ENCODE peak calls at places on chromosomes 7 and 10, in four cellular contexts. Q is GM12878, R is K562, C is HepG2. X is an unnamed sample. For H3K4me1, the result is how much of the 10 kb centered on the place peaks cover.

GRCh38 chr10:100714566-100714950 is 30.8 kb upstream of the PAX2 start:
- DNase-seq in R (no peak), Q (no peak), C (no peak), X (no peak)

GRCh38 chr7:121023683-121024507 is 35.4 kb downstream of the CPED1 start:
- DNase-seq in C (no peak), Q (no peak), R (no peak), X (no peak)

GRCh38 chr10:600876-601275 is 88.6 kb downstream of the DIP2C start:
- DNase-seq in R (no peak), Q (no peak), C (no peak), X (no peak)

GRCh38 chr7:126605553-126605952 is 647.2 kb downstream of the GRM8 start:
- DNase-seq in C (no peak), Q (no peak), R (no peak), X (no peak)

GRCh38 chr10:60395711-60396110 is 6.0 kb upstream of the ANK3 start:
- DNase-seq in C (no peak), Q (no peak), R (no peak), X (no peak)

GRCh38 chr10:361203-362135 is 226.2 kb downstream of the ZMYND11 start:
- DNase-seq in R (no peak), C (no peak), Q (no peak), X (no peak)

GRCh38 chr7:142130282-142130681 is 18.8 kb downstream of the MGAM2 start:
- DNase-seq in Q (no peak), R (no peak), C (no peak), X (no peak)

GRCh38 chr10:70772627-70773026 is 12.6 kb downstream of the TBATA start:
- DNase-seq in R (no peak), C (no peak), Q (no peak), X (no peak)

GRCh38 chr10:102549549-102549948 is 45.8 kb downstream of the SUFU start:
- DNase-seq in R (no peak), C (no peak), Q (no peak), X (no peak)

GRCh38 chr7:140726304-140726703 is 29.8 kb downstream of the NDUFB2 start:
- DNase-seq in R (peak), Q (no peak), C (peak), X (peak)

GRCh38 chr7:81846398-81846797 is 76.6 kb upstream of the HGF start:
- DNase-seq in Q (peak), C (no peak), R (no peak), X (no peak)

GRCh38 chr7:1481300-1481699 is 22.0 kb upstream of the MICALL2 start:
- DNase-seq in Q (no peak), C (no peak), R (no peak), X (no peak)

GRCh38 chr7:33882040-33882800 is 23.1 kb upstream of the BMPER start:
- DNase-seq in C (no peak), Q (no peak), R (no peak), X (no peak)

GRCh38 chr10:32321016-32321631 is 25.8 kb downstream of the EPC1 start:
- DNase-seq in Q (no peak), C (no peak), R (no peak), X (no peak)

GRCh38 chr10:77520290-77520689 is 117.3 kb downstream of the KCNMA1 start:
- DNase-seq in R (no peak), Q (no peak), C (no peak), X (no peak)

GRCh38 chr7:31791881-31792280 is 104.9 kb downstream of the PPP1R17 start:
- DNase-seq in C (no peak), Q (no peak), R (no peak), X (no peak)

GRCh38 chr10:61814160-61814559 is 87.3 kb upstream of the ARID5B start:
- DNase-seq in C (no peak), R (no peak), Q (no peak), X (no peak)

GRCh38 chr10:15719062-15719898 is 442 bp downstream of the ITGA8 start:
- DNase-seq in R (no peak), C (no peak), Q (no peak), X (peak)

DNA sequence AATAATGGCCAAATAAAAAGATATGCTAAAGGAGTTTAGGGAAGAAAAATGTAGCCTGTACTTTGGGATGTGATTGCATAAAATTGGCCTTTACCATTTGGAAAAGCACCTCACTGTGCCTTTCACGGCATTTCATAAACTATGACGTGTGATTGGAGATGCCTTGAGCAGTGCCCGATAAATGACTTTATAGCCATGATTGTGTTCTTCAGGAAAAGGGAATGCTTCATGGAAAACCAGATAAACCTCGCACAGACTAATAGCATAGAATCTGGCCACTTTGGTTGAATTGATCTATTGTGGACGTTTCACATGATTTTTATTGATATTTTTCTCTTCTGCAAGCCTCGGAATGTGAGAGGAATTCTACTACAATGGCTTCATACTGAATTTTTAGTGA is 502.0 kb upstream of the MKI67 start:
- DNase-seq in C (no peak), Q (no peak), R (no peak), X (no peak)
- TF ChIP-seq REST in C (no peak), Q (no peak), R (no peak), X (no peak)

GRCh38 chr7:157278167-157278790 is 58.5 kb upstream of the DNAJB6 start:
- DNase-seq in Q (no peak), R (peak), C (no peak), X (no peak)
- H3K4me1 ChIP-seq in Q (under half), R (under half), C (half or more), X (under half)

GRCh38 chr7:151249034-151249731 is 689 bp upstream of the SMARCD3 start:
- DNase-seq in Q (no peak), R (peak), C (no peak), X (peak)
- TF ChIP-seq CREB1 in Q (no peak), R (no peak), C (no peak), X (no peak)

GRCh38 chr7:134062460-134062859 is 64.7 kb upstream of the LRGUK start:
- DNase-seq in Q (no peak), R (no peak), C (no peak), X (no peak)

GRCh38 chr7:134058521-134058920 is 68.6 kb upstream of the LRGUK start:
- DNase-seq in C (no peak), R (no peak), Q (no peak), X (no peak)

GRCh38 chr7:134056816-134057215 is 70.3 kb upstream of the LRGUK start:
- DNase-seq in C (no peak), Q (no peak), R (peak), X (no peak)

GRCh38 chr7:134059921-134060320 is 67.2 kb upstream of the LRGUK start:
- DNase-seq in R (no peak), Q (no peak), C (peak), X (no peak)

DNA sequence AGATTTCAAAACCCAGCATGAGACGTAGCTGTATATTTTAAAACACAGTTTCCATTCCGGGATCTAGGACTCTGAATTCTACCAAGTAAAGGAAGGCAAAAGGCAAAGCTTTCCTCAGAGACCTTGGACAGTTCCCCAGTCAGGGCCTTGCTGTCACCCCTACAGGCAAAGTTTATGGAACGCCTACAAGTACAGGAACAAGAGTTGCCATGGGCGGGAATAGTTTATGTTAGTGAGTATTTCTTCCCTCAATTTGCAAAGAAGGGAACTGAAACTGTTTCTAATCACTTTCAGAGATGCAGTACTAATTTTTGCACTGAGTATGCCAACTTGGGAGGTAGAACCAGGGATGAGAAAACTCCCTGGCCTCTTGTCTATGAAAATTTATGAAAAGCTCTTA is 68.2 kb upstream of the LRGUK start:
- DNase-seq in C (no peak), Q (no peak), R (no peak), X (peak)
- TF ChIP-seq REST in C (peak), Q (peak), R (peak), X (peak)

GRCh38 chr10:125037145-125037544 is 95.2 kb downstream of the ZRANB1 start:
- DNase-seq in R (no peak), Q (no peak), C (peak), X (peak)
- H3K4me1 ChIP-seq in R (under half), Q (under half), C (under half), X (half or more)

GRCh38 chr10:72322030-72322279 is 32.8 kb downstream of the DNAJB12 start:
- DNase-seq in Q (no peak), C (no peak), R (no peak), X (no peak)

GRCh38 chr10:72321248-72322029 is 33.3 kb downstream of the DNAJB12 start:
- DNase-seq in C (no peak), Q (no peak), R (peak), X (peak)

GRCh38 chr10:72320676-72321247 is 34.0 kb downstream of the DNAJB12 start:
- DNase-seq in R (peak), C (peak), Q (peak), X (peak)

GRCh38 chr10:72323108-72323932 is 31.4 kb downstream of the DNAJB12 start:
- DNase-seq in Q (no peak), C (no peak), R (no peak), X (no peak)

DNA sequence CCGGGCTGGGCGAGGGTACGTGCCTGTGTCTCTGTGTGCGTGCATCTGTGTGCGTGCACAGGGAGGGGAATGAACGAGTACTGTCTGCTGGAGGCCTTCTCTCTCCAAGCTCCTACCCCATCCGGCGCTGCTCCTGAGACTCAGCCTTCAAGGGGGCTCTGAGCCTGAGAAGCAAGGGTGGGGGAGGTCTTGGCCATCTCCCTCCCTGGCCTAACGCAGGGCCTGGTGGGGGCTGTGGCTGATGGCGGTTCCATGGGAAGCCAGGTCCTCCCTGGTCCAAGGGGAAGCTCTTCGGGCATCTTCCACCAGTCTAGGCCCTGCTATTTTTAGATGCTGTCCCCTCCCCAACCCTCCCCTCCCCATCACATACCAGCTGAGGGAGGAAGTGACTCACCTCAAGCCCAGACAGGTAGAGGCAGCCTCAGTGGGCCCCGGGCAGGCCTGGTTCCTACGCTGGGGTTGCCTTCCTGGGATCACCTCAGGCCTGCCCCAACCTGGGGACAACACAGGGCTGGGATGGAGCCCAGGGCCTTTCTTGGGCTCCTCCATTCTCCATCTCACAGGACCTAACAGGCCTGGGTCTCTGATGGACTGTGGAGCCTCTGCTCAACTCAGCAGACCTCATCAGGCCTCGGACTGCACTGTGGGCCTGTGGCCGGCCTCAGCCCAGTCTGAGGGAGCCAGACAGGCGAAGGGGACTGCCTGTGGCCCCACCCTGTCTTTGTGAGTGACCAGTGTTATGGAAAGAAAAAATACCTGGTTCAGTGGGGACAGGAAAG is 32.2 kb downstream of the DNAJB12 start:
- DNase-seq in C (no peak), Q (no peak), R (no peak), X (peak)
- TF ChIP-seq CREB1 in C (no peak), Q (no peak), R (no peak), X (no peak)

GRCh38 chr10:111998728-111999127 is 184.8 kb downstream of the GPAM start:
- DNase-seq in Q (no peak), R (no peak), C (no peak), X (no peak)
- TF ChIP-seq REST in Q (no peak), R (no peak), C (no peak), X (no peak)

GRCh38 chr7:47493971-47494370 is 87.9 kb downstream of the TNS3 start:
- DNase-seq in C (no peak), R (no peak), Q (no peak), X (no peak)
- H3K4me1 ChIP-seq in C (half or more), R (under half), Q (under half), X (under half)

GRCh38 chr7:55247466-55247865 is 117.7 kb upstream of the LANCL2 start:
- DNase-seq in Q (no peak), C (no peak), R (no peak), X (no peak)
- TF ChIP-seq CREB1 in Q (no peak), C (no peak), R (no peak), X (no peak)

GRCh38 chr10:127600479-127600878 is 51.4 kb downstream of the NPS start:
- DNase-seq in R (no peak), C (peak), Q (no peak), X (peak)
- TF ChIP-seq REST in R (no peak), C (peak), Q (peak), X (peak)